ENCODE peak calls at places on chromosomes 4 and X, in five cellular contexts. One of them, this sample, is unnamed.

GRCh38 chrX:85111347-85111746 is 107.7 kb downstream of the APOOL start:
- DNase-seq in K562: peak
- DNase-seq in spleen: no peak
- DNase-seq in sigmoid colon: no peak
- DNase-seq in H1: no peak
- DNase-seq in this sample: no peak

GRCh38 chrX:38060331-38060878 is 54.1 kb downstream of the SYTL5 start:
- DNase-seq in K562: no peak
- DNase-seq in sigmoid colon: no peak
- DNase-seq in H1: no peak
- DNase-seq in spleen: no peak
- DNase-seq in this sample: no peak

GRCh38 chr4:149845643-149846208 is 30.1 kb upstream of the IQCM start:
- DNase-seq in sigmoid colon: no peak
- DNase-seq in H1: no peak
- DNase-seq in spleen: no peak
- DNase-seq in K562: no peak
- DNase-seq in this sample: no peak

GRCh38 chrX:154490021-154490413 is 412 bp downstream of the SLC10A3 start:
- DNase-seq in sigmoid colon: peak
- DNase-seq in K562: peak
- DNase-seq in H1: peak
- DNase-seq in spleen: no peak
- DNase-seq in this sample: no peak

GRCh38 chrX:133590703-133591505 is 175.6 kb upstream of the GPC4 start:
- DNase-seq in H1: no peak
- DNase-seq in spleen: no peak
- DNase-seq in sigmoid colon: no peak
- DNase-seq in K562: no peak
- DNase-seq in this sample: no peak

GRCh38 chrX:97524340-97524739 is 640.6 kb downstream of the RPA4 start:
- DNase-seq in spleen: no peak
- DNase-seq in sigmoid colon: no peak
- DNase-seq in H1: no peak
- DNase-seq in K562: no peak
- DNase-seq in this sample: no peak

GRCh38 chr4:121777625-121778024 is 12.7 kb upstream of the SMIM43 start:
- DNase-seq in spleen: no peak
- DNase-seq in K562: no peak
- DNase-seq in H1: no peak
- DNase-seq in sigmoid colon: no peak
- DNase-seq in this sample: no peak

GRCh38 chr4:88514557-88515511 is 8.7 kb downstream of the PYURF start:
- DNase-seq in K562: no peak
- DNase-seq in spleen: no peak
- DNase-seq in sigmoid colon: no peak
- DNase-seq in H1: no peak
- DNase-seq in this sample: peak

GRCh38 chr4:102143433-102143832 is 201.8 kb downstream of the SLC39A8 start:
- DNase-seq in spleen: no peak
- DNase-seq in K562: no peak
- DNase-seq in H1: no peak
- DNase-seq in sigmoid colon: no peak
- DNase-seq in this sample: no peak

GRCh38 chr4:98584265-98584664 is 74.1 kb downstream of the TSPAN5 start:
- DNase-seq in sigmoid colon: no peak
- DNase-seq in spleen: no peak
- DNase-seq in K562: no peak
- DNase-seq in H1: no peak
- DNase-seq in this sample: no peak

GRCh38 chr4:165299399-165300060 is 27.9 kb upstream of the MSMO1 start:
- DNase-seq in spleen: no peak
- DNase-seq in sigmoid colon: no peak
- DNase-seq in H1: no peak
- DNase-seq in K562: no peak
- DNase-seq in this sample: no peak

GRCh38 chrX:71992711-71993110 is 82.1 kb downstream of the NHSL2 start:
- DNase-seq in H1: no peak
- DNase-seq in sigmoid colon: no peak
- DNase-seq in spleen: no peak
- DNase-seq in K562: no peak
- DNase-seq in this sample: no peak

GRCh38 chr4:141391293-141391692 is 170.6 kb downstream of the ZNF330 start:
- DNase-seq in H1: no peak
- DNase-seq in sigmoid colon: no peak
- DNase-seq in spleen: no peak
- DNase-seq in K562: no peak
- DNase-seq in this sample: no peak

GRCh38 chrX:54415534-54416350 is 24.5 kb upstream of the TSR2 start:
- DNase-seq in H1: peak
- DNase-seq in sigmoid colon: no peak
- DNase-seq in spleen: no peak
- DNase-seq in K562: no peak
- DNase-seq in this sample: no peak

GRCh38 chr4:11545651-11546050 is 117.0 kb upstream of the HS3ST1 start:
- DNase-seq in spleen: no peak
- DNase-seq in sigmoid colon: no peak
- DNase-seq in K562: no peak
- DNase-seq in H1: no peak
- DNase-seq in this sample: no peak

GRCh38 chr4:11546391-11547160 is 117.9 kb upstream of the HS3ST1 start:
- DNase-seq in sigmoid colon: no peak
- DNase-seq in K562: no peak
- DNase-seq in spleen: no peak
- DNase-seq in H1: no peak
- DNase-seq in this sample: no peak

GRCh38 chr4:11543710-11544109 is 115.0 kb upstream of the HS3ST1 start:
- DNase-seq in sigmoid colon: no peak
- DNase-seq in K562: no peak
- DNase-seq in spleen: no peak
- DNase-seq in H1: no peak
- DNase-seq in this sample: no peak

GRCh38 chr4:11549525-11549924 is 120.8 kb upstream of the HS3ST1 start:
- DNase-seq in K562: no peak
- DNase-seq in sigmoid colon: no peak
- DNase-seq in spleen: no peak
- DNase-seq in H1: no peak
- DNase-seq in this sample: no peak

GRCh38 chr4:11548529-11549176 is 120.0 kb upstream of the HS3ST1 start:
- DNase-seq in sigmoid colon: no peak
- DNase-seq in spleen: no peak
- DNase-seq in H1: no peak
- DNase-seq in K562: no peak
- DNase-seq in this sample: no peak
- TF ChIP-seq POLR2AphosphoS5 in sigmoid colon: no peak
- TF ChIP-seq POLR2AphosphoS5 in spleen: no peak
- TF ChIP-seq POLR2AphosphoS5 in H1: no peak
- TF ChIP-seq POLR2AphosphoS5 in K562: no peak
- TF ChIP-seq POLR2AphosphoS5 in this sample: no peak

DNA sequence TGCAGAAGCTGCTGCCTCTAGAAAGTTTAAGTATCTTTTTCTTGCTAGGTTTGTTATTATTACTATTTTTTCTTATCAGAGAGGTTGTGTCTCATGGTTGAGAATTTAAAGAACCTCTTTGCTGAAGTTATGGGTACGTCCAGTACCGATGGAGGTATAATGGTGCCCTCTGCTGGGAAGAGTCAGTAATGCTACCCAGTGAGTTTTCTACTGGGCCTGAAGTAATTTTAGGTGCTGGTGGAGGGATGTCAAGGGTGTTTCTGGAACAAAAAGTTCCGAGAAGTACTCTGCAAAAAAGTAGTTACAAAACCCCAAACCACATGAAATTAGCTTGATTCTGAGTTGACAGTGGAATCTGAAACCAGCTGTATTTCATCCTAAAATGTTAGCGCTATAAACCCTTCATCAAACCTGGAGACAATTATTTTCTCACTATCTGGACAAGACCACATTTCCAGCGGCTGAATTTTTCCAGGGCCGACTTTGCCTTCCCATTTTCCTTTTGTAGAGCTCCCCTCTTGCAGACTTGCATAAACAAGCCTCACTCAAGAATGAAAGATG is 102.5 kb upstream of the MID1 start:
- DNase-seq in H1: peak
- DNase-seq in K562: peak
- DNase-seq in spleen: no peak
- DNase-seq in sigmoid colon: peak
- DNase-seq in this sample: peak
- TF ChIP-seq CTCF in H1: peak
- TF ChIP-seq CTCF in K562: peak
- TF ChIP-seq CTCF in spleen: peak
- TF ChIP-seq CTCF in sigmoid colon: peak
- TF ChIP-seq CTCF in this sample: peak

DNA sequence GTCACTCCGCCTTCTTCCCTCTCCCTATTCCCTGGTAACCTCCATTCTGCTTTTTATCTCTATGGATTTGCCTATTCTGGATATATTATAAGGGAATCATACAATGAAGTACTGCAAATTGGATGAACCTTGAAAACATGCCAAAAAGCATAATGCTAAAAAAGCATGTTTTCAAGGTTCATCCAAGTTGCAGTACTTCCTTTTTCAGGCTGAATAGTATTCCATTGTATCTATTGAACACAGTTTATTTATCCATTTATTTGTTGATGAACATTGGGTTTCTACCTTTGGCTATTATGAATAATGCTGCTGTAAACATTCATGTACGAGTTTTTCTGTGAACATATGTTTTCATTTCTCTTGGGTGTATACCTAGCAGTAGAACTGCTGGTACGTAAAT is 9.2 kb downstream of the SAP30 start:
- DNase-seq in sigmoid colon: no peak
- DNase-seq in H1: no peak
- DNase-seq in K562: no peak
- DNase-seq in spleen: no peak
- DNase-seq in this sample: no peak
- TF ChIP-seq POLR2AphosphoS5 in sigmoid colon: no peak
- TF ChIP-seq POLR2AphosphoS5 in H1: no peak
- TF ChIP-seq POLR2AphosphoS5 in K562: no peak
- TF ChIP-seq POLR2AphosphoS5 in spleen: no peak
- TF ChIP-seq POLR2AphosphoS5 in this sample: no peak

DNA sequence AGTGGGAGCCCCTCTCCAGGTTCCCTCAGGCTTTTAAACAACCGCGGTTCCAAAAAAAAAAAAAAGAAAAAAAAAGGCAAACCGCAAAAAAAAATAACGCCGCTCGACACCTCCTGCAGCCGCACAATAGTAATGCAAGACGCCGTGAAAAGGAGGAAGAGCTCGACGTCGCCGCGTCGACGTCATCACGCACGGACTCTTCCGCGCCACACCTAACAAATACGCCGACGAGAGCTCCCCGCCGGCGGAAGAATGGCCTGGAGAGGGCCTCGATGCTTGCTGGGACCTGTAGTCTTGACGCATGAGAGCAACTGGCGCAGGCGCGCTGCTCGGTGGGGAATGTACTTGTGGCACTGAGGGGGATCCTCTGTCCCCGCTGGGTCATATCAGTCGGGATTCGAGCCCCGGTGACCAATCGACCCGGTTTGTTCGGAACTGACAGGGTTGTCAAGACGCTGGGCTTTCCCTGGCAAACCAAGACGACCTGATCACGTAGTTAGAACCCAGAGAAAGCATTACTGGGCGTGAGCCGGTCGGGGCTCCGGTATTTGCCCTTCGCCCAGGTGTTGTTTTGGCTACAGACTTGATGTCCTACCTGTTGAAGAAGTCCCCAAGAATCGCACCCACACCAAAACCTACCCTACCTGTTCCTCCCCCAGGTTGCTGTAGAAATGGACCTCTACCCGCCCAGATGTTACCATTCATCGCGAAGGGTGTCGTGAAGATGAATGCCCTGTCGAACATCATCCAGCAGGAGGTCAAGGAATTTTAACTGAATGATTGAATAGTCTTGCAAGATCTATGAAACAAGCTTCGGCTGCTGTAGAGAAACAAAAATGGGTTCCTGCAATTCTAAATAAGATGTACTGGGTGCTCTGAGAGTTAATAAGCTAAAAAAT is at the start of gene CBR4:
- DNase-seq in sigmoid colon: peak
- DNase-seq in H1: peak
- DNase-seq in K562: peak
- DNase-seq in spleen: peak
- DNase-seq in this sample: peak
- TF ChIP-seq CTCF in sigmoid colon: peak
- TF ChIP-seq CTCF in H1: peak
- TF ChIP-seq CTCF in K562: peak
- TF ChIP-seq CTCF in spleen: peak
- TF ChIP-seq CTCF in this sample: peak

GRCh38 chrX:130261494-130261893 is 7.2 kb downstream of the ZNF280C start:
- DNase-seq in H1: no peak
- DNase-seq in spleen: no peak
- DNase-seq in K562: no peak
- DNase-seq in sigmoid colon: no peak
- DNase-seq in this sample: no peak
- TF ChIP-seq POLR2AphosphoS5 in H1: no peak
- TF ChIP-seq POLR2AphosphoS5 in spleen: no peak
- TF ChIP-seq POLR2AphosphoS5 in K562: no peak
- TF ChIP-seq POLR2AphosphoS5 in sigmoid colon: no peak
- TF ChIP-seq POLR2AphosphoS5 in this sample: no peak

GRCh38 chr4:63524764-63525163 is 884.5 kb downstream of the TECRL start:
- DNase-seq in K562: no peak
- DNase-seq in spleen: no peak
- DNase-seq in H1: no peak
- DNase-seq in sigmoid colon: no peak
- DNase-seq in this sample: no peak

GRCh38 chr4:63526251-63526650 is 883.0 kb downstream of the TECRL start:
- DNase-seq in spleen: no peak
- DNase-seq in K562: no peak
- DNase-seq in sigmoid colon: no peak
- DNase-seq in H1: no peak
- DNase-seq in this sample: no peak

GRCh38 chr4:63529581-63529980 is 879.7 kb downstream of the TECRL start:
- DNase-seq in spleen: no peak
- DNase-seq in K562: no peak
- DNase-seq in H1: no peak
- DNase-seq in sigmoid colon: no peak
- DNase-seq in this sample: no peak

GRCh38 chr4:63528592-63528991 is 880.7 kb downstream of the TECRL start:
- DNase-seq in H1: no peak
- DNase-seq in sigmoid colon: no peak
- DNase-seq in K562: no peak
- DNase-seq in spleen: no peak
- DNase-seq in this sample: no peak
- TF ChIP-seq CTCF in H1: no peak
- TF ChIP-seq CTCF in sigmoid colon: no peak
- TF ChIP-seq CTCF in K562: no peak
- TF ChIP-seq CTCF in spleen: no peak
- TF ChIP-seq CTCF in this sample: no peak

This sample was measured in prostate gland.